ENCODE peak calls at places on chromosomes 2 and 18, in seven cellular contexts. Y, C, Z, I, H, A and S are unnamed samples.

GRCh38 chr2:42935692-42936631 is 143.6 kb upstream of the HAAO start:
- DNase-seq in Y (no peak), C (no peak), Z (peak; percentile 4), I (no peak), H (no peak), A (no peak), S (no peak)

GRCh38 chr2:173934895-173935294 is 30.3 kb downstream of the SP3 start:
- DNase-seq in Y (no peak), C (no peak), Z (no peak), I (no peak), H (no peak), A (no peak), S (no peak)

GRCh38 chr2:53865264-53865663 is 5.5 kb upstream of the GPR75 start:
- DNase-seq in Y (no peak), C (no peak), Z (no peak), I (no peak), H (no peak), A (no peak), S (no peak)

GRCh38 chr2:233209117-233209977 is 42.1 kb upstream of the ATG16L1 start:
- DNase-seq in Y (no peak), C (no peak), Z (no peak), I (peak; percentile 28), H (no peak), A (no peak), S (no peak)

GRCh38 chr18:32683044-32683443 is 89.8 kb downstream of the KLHL14 start:
- DNase-seq in Y (no peak), C (no peak), Z (no peak), I (no peak), H (no peak), A (no peak), S (no peak)

GRCh38 chr18:48800877-48801727 is 149.7 kb downstream of the SMAD7 start:
- DNase-seq in Y (no peak), C (no peak), Z (no peak), I (peak; percentile 41), H (no peak), A (no peak), S (no peak)

GRCh38 chr18:67514901-67515540 is 1.5 kb downstream of the DSEL start:
- DNase-seq in Y (no peak), C (no peak), Z (no peak), I (peak; percentile 34), H (no peak), A (no peak), S (no peak)

GRCh38 chr2:6975988-6976387 is 58.8 kb downstream of the RNF144A start:
- DNase-seq in Y (no peak), C (no peak), Z (no peak), I (no peak), H (no peak), A (peak; percentile 31), S (peak; percentile 13)

GRCh38 chr2:166494140-166494544 is at the start of gene SCN7A:
- DNase-seq in Y (no peak), C (peak; percentile 80), Z (no peak), I (peak; percentile 31), H (no peak), A (no peak), S (peak; percentile 53)